ENCODE peak calls at places on chromosome 2, in nine cellular contexts. C is gastrocnemius medialis, F is lower lobe of right lung, W is spleen, G is suprapubic skin, L is cardiac fibroblast, Y is GM12865, A is cardiac muscle cell, B is brain microvascular endothelial cell. P is an unnamed sample.

GRCh38 chr2:9021563-9022211 is 18.2 kb upstream of the MBOAT2 start:
- DNase-seq in C (no peak), F (no peak), W (no peak), G (no peak), L (no peak), Y (peak; percentile 8), A (no peak), B (no peak), P (no peak)

GRCh38 chr2:204950695-204951094 is 405.4 kb downstream of the PARD3B start:
- DNase-seq in C (no peak), F (no peak), W (no peak), G (no peak), L (peak; percentile 48), Y (no peak), A (no peak), B (peak; percentile 39), P (no peak)

GRCh38 chr2:39304200-39304599 is 60.4 kb upstream of the CDKL4 start:
- DNase-seq in C (no peak), F (no peak), W (no peak), G (no peak), L (peak; percentile 53), Y (no peak), A (no peak), B (no peak), P (no peak)

GRCh38 chr2:148704247-148704646 is 59.7 kb downstream of the EPC2 start:
- DNase-seq in C (no peak), F (no peak), W (no peak), G (no peak), L (no peak), Y (no peak), A (no peak), B (no peak), P (no peak)

GRCh38 chr2:58680938-58681337 is 439.8 kb upstream of the FANCL start:
- DNase-seq in C (no peak), F (no peak), W (no peak), G (no peak), L (peak; percentile 8), Y (no peak), A (no peak), B (no peak), P (no peak)

GRCh38 chr2:200765139-200765951 is 46.4 kb upstream of the BZW1 start:
- DNase-seq in C (peak; percentile 50), F (no peak), W (no peak), G (no peak), L (peak; percentile 92), Y (peak; percentile 36), A (no peak), B (peak; percentile 96), P (no peak)

GRCh38 chr2:74250189-74250631 is 51.8 kb downstream of the MTHFD2 start:
- DNase-seq in C (no peak), F (peak; percentile 57), W (no peak), G (no peak), L (peak; percentile 60), Y (peak; percentile 74), A (peak; percentile 70), B (no peak), P (no peak)

GRCh38 chr2:120243211-120243610 is 9.4 kb upstream of the RALB start:
- DNase-seq in C (no peak), F (no peak), W (peak; percentile 71), G (no peak), L (peak; percentile 39), Y (no peak), A (no peak), B (peak; percentile 25), P (no peak)

GRCh38 chr2:85291425-85292023 is 36.3 kb downstream of the TGOLN2 start:
- DNase-seq in C (no peak), F (no peak), W (no peak), G (no peak), L (no peak), Y (no peak), A (no peak), B (no peak), P (no peak)

GRCh38 chr2:198657520-198658121 is 800.1 kb downstream of the SATB2 start:
- DNase-seq in C (no peak), F (no peak), W (no peak), G (no peak), L (peak; percentile 32), Y (peak; percentile 26), A (peak; percentile 46), B (peak; percentile 27), P (peak; percentile 29)

GRCh38 chr2:23619941-23620340 is 235.0 kb downstream of the KLHL29 start:
- DNase-seq in C (no peak), F (peak; percentile 24), W (peak; percentile 60), G (no peak), L (no peak), Y (no peak), A (no peak), B (no peak), P (no peak)

GRCh38 chr2:230809677-230810251 is 55.0 kb upstream of the ITM2C start:
- DNase-seq in C (no peak), F (no peak), W (no peak), G (no peak), L (no peak), Y (no peak), A (no peak), B (no peak), P (no peak)
- TF ChIP-seq CTCF in C (no peak), F (no peak), W (no peak), G (no peak), L (no peak), Y (peak; percentile 22), A (peak; percentile 29), B (peak; percentile 51), P (no peak)

GRCh38 chr2:175169191-175169590 is 1.2 kb upstream of the ATF2 start:
- DNase-seq in C (no peak), F (no peak), W (no peak), G (no peak), L (no peak), Y (no peak), A (no peak), B (no peak), P (no peak)
- H3K4me3 ChIP-seq in C (peak overlapping the region; percentile 93), F (peak overlapping the region; percentile 97), W (no peak overlapping the region), G (peak overlapping the region; percentile 86), L (no peak overlapping the region), Y (peak overlapping the region; percentile 86), A (peak overlapping the region; percentile 64), B (peak overlapping the region; percentile 87), P (peak overlapping the region; percentile 95)

DNA sequence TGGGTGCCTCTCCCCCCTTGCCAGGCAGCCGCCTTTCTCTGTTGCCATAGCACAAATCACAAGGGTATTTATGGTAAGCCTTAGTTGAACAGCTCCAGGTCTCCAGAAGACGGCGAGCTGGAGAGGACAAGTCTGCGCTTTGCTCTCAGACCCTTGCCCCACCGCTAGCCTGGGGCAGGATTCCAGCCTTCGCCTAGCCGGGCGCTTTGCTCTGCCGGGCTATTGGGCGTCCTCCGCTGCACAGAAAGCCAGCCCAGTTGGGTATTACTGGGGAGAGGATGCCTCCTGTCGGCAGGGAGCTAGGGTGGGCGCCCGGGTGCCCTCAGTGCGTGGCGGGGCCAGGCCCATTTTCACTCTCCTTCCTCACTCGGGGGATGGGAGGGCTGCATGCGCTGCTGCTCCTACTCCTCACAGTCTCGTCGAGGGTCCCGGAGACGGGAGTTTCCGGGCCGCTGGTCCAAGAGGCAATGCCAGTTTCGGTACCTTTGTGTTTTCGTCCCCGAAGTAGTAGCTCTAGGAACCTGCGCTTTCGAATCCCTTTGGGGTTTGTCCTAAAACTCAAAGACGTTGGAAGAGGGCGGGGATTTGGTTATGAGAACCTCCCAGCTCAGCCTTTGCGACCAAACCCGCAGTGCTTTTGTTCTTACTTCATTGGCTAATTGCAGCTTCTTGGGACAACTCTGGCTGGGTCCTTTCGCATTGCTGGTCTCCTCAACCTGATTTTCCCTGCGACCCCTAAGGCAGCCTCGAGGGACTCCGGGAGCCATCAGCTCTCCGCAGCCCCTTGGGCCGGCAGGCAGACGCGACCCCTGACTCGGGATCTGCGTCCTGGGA is 3.6 kb upstream of the DLX2 start:
- DNase-seq in C (no peak), F (no peak), W (peak; percentile 81), G (no peak), L (peak; percentile 62), Y (peak; percentile 46), A (no peak), B (no peak), P (no peak)
- TF ChIP-seq CTCF in C (no peak), F (peak; percentile 32), W (peak; percentile 41), G (no peak), L (peak; percentile 60), Y (peak; percentile 55), A (peak; percentile 47), B (peak; percentile 72), P (no peak)

DNA sequence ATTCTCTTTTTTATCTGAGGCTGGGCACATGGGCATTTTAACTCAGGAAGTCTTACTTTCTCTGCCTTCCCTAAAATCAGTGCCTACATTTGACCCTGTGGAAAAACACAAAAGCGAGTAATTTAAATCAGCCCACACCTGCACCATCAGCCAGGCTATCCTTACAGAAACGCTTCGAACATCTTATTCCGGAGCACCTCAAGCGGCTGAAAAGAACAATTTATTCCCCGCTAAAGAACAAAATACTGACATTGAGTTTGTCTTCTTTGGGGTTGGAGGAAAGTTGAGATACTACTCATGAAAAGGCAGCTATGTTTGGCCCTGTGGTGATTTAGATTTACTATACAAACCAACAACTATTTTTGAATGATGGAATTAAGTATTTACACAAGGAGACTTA is 158.6 kb upstream of the SIX2 start:
- DNase-seq in C (no peak), F (no peak), W (no peak), G (no peak), L (no peak), Y (no peak), A (no peak), B (no peak), P (no peak)
- H3K4me3 ChIP-seq in C (peak overlapping the region; percentile 20), F (no peak overlapping the region), W (no peak overlapping the region), G (no peak overlapping the region), L (no peak overlapping the region), Y (no peak overlapping the region), A (no peak overlapping the region), B (no peak overlapping the region), P (no peak overlapping the region)

DNA sequence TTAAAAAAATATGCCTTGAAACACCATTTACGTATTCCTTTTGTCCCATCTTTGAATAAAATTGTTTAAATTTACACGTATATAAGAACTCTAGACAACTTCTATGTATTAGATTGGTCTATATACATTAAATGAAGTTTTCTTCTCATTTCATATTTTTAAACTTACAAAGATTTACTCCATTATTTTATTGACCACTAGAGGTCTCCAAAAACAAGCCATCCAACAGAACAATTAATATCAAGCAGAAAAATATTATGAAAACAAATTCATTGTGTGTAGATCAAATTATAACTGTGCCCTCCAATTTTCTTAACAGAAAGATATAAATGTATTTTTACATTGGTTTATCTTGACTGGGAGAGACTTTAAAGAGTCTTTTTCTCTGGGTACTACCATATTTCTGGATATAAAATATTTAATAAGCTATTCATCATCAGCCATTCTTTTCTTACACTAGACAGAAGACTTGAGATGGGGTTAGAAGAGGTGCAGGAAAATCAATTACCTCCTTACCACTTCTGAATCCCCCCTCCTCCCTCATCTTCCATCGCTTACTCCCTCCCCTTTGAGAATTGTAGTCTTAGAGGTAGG is 66.5 kb downstream of the DPP4 start:
- DNase-seq in C (no peak), F (no peak), W (no peak), G (no peak), L (peak; percentile 56), Y (peak; percentile 12), A (no peak), B (no peak), P (no peak)
- TF ChIP-seq CTCF in C (peak; percentile 57), F (peak; percentile 69), W (peak; percentile 60), G (no peak), L (peak; percentile 50), Y (peak; percentile 40), A (peak; percentile 57), B (peak; percentile 35), P (peak; percentile 54)

P was measured in dorsolateral prefrontal cortex.